ENCODE peak calls at places on chromosome 16, in eight cellular contexts. One of them, this sample, is unnamed.

GRCh38 chr16:85752511-85753420 is 1.9 kb upstream of the C16orf74 start:
- DNase-seq in CD4-positive, alpha-beta memory T cell: no peak
- DNase-seq in fibroblast of the conjunctiva: no peak
- DNase-seq in mucosa of descending colon: peak
- DNase-seq in central memory CD4-positive, alpha-beta T cell: no peak
- DNase-seq in EL: peak
- DNase-seq in stimulated activated naive CD8-positive, alpha-beta T cell treated with anti-CD3 and anti-CD28 coated beads, Interleukin-15, Interleukin-2, amounts not matched to agents 100 U/mL and 50 U/mL, for 24 hours: no peak
- DNase-seq in fibroblast of lung: peak
- DNase-seq in this sample: no peak

GRCh38 chr16:14486520-14487303 is 143.3 kb downstream of the PARN start:
- DNase-seq in fibroblast of the conjunctiva: peak
- DNase-seq in CD4-positive, alpha-beta memory T cell: no peak
- DNase-seq in central memory CD4-positive, alpha-beta T cell: no peak
- DNase-seq in EL: peak
- DNase-seq in stimulated activated naive CD8-positive, alpha-beta T cell treated with anti-CD3 and anti-CD28 coated beads, Interleukin-15, Interleukin-2, amounts not matched to agents 100 U/mL and 50 U/mL, for 24 hours: no peak
- DNase-seq in mucosa of descending colon: peak
- DNase-seq in fibroblast of lung: peak
- DNase-seq in this sample: peak

GRCh38 chr16:55470533-55471371 is 8.2 kb upstream of the MMP2 start:
- DNase-seq in fibroblast of the conjunctiva: peak
- DNase-seq in CD4-positive, alpha-beta memory T cell: no peak
- DNase-seq in fibroblast of lung: peak
- DNase-seq in stimulated activated naive CD8-positive, alpha-beta T cell treated with anti-CD3 and anti-CD28 coated beads, Interleukin-15, Interleukin-2, amounts not matched to agents 100 U/mL and 50 U/mL, for 24 hours: no peak
- DNase-seq in mucosa of descending colon: no peak
- DNase-seq in central memory CD4-positive, alpha-beta T cell: no peak
- DNase-seq in EL: peak
- DNase-seq in this sample: no peak

GRCh38 chr16:50622643-50623369 is 58.3 kb downstream of the SNX20 start:
- DNase-seq in fibroblast of the conjunctiva: no peak
- DNase-seq in fibroblast of lung: no peak
- DNase-seq in stimulated activated naive CD8-positive, alpha-beta T cell treated with anti-CD3 and anti-CD28 coated beads, Interleukin-15, Interleukin-2, amounts not matched to agents 100 U/mL and 50 U/mL, for 24 hours: no peak
- DNase-seq in mucosa of descending colon: no peak
- DNase-seq in central memory CD4-positive, alpha-beta T cell: no peak
- DNase-seq in CD4-positive, alpha-beta memory T cell: no peak
- DNase-seq in EL: no peak
- DNase-seq in this sample: no peak

GRCh38 chr16:75433732-75434413 is 570 bp upstream of the CFDP1 start:
- DNase-seq in CD4-positive, alpha-beta memory T cell: peak
- DNase-seq in central memory CD4-positive, alpha-beta T cell: peak
- DNase-seq in mucosa of descending colon: peak
- DNase-seq in fibroblast of the conjunctiva: peak
- DNase-seq in stimulated activated naive CD8-positive, alpha-beta T cell treated with anti-CD3 and anti-CD28 coated beads, Interleukin-15, Interleukin-2, amounts not matched to agents 100 U/mL and 50 U/mL, for 24 hours: no peak
- DNase-seq in fibroblast of lung: peak
- DNase-seq in EL: peak
- DNase-seq in this sample: peak

GRCh38 chr16:55663770-55664677 is 8.2 kb downstream of the SLC6A2 start:
- DNase-seq in EL: peak
- DNase-seq in stimulated activated naive CD8-positive, alpha-beta T cell treated with anti-CD3 and anti-CD28 coated beads, Interleukin-15, Interleukin-2, amounts not matched to agents 100 U/mL and 50 U/mL, for 24 hours: no peak
- DNase-seq in CD4-positive, alpha-beta memory T cell: no peak
- DNase-seq in fibroblast of the conjunctiva: no peak
- DNase-seq in central memory CD4-positive, alpha-beta T cell: no peak
- DNase-seq in mucosa of descending colon: no peak
- DNase-seq in fibroblast of lung: no peak
- DNase-seq in this sample: no peak

GRCh38 chr16:10871157-10871991 is 5.6 kb upstream of the CIITA start:
- DNase-seq in stimulated activated naive CD8-positive, alpha-beta T cell treated with anti-CD3 and anti-CD28 coated beads, Interleukin-15, Interleukin-2, amounts not matched to agents 100 U/mL and 50 U/mL, for 24 hours: peak
- DNase-seq in fibroblast of the conjunctiva: peak
- DNase-seq in mucosa of descending colon: peak
- DNase-seq in fibroblast of lung: peak
- DNase-seq in EL: peak
- DNase-seq in CD4-positive, alpha-beta memory T cell: peak
- DNase-seq in central memory CD4-positive, alpha-beta T cell: no peak
- DNase-seq in this sample: peak

GRCh38 chr16:84015399-84015798 is 27.2 kb downstream of the SLC38A8 start:
- DNase-seq in stimulated activated naive CD8-positive, alpha-beta T cell treated with anti-CD3 and anti-CD28 coated beads, Interleukin-15, Interleukin-2, amounts not matched to agents 100 U/mL and 50 U/mL, for 24 hours: no peak
- DNase-seq in central memory CD4-positive, alpha-beta T cell: no peak
- DNase-seq in fibroblast of the conjunctiva: no peak
- DNase-seq in fibroblast of lung: no peak
- DNase-seq in CD4-positive, alpha-beta memory T cell: no peak
- DNase-seq in EL: no peak
- DNase-seq in mucosa of descending colon: no peak
- DNase-seq in this sample: no peak

GRCh38 chr16:11890231-11890630 is 25.5 kb downstream of the GSPT1 start:
- DNase-seq in fibroblast of the conjunctiva: no peak
- DNase-seq in stimulated activated naive CD8-positive, alpha-beta T cell treated with anti-CD3 and anti-CD28 coated beads, Interleukin-15, Interleukin-2, amounts not matched to agents 100 U/mL and 50 U/mL, for 24 hours: no peak
- DNase-seq in central memory CD4-positive, alpha-beta T cell: no peak
- DNase-seq in CD4-positive, alpha-beta memory T cell: no peak
- DNase-seq in mucosa of descending colon: no peak
- DNase-seq in EL: no peak
- DNase-seq in fibroblast of lung: no peak
- DNase-seq in this sample: no peak

GRCh38 chr16:89371968-89372634 is 118.3 kb downstream of the ANKRD11 start:
- DNase-seq in fibroblast of the conjunctiva: no peak
- DNase-seq in central memory CD4-positive, alpha-beta T cell: no peak
- DNase-seq in stimulated activated naive CD8-positive, alpha-beta T cell treated with anti-CD3 and anti-CD28 coated beads, Interleukin-15, Interleukin-2, amounts not matched to agents 100 U/mL and 50 U/mL, for 24 hours: no peak
- DNase-seq in CD4-positive, alpha-beta memory T cell: no peak
- DNase-seq in EL: no peak
- DNase-seq in fibroblast of lung: peak
- DNase-seq in mucosa of descending colon: no peak
- DNase-seq in this sample: no peak

GRCh38 chr16:72355561-72355960 is 183.6 kb upstream of the PMFBP1 start:
- DNase-seq in CD4-positive, alpha-beta memory T cell: no peak
- DNase-seq in fibroblast of lung: peak
- DNase-seq in EL: no peak
- DNase-seq in mucosa of descending colon: no peak
- DNase-seq in stimulated activated naive CD8-positive, alpha-beta T cell treated with anti-CD3 and anti-CD28 coated beads, Interleukin-15, Interleukin-2, amounts not matched to agents 100 U/mL and 50 U/mL, for 24 hours: no peak
- DNase-seq in central memory CD4-positive, alpha-beta T cell: no peak
- DNase-seq in fibroblast of the conjunctiva: no peak
- DNase-seq in this sample: no peak

GRCh38 chr16:31063843-31064611 is 10.0 kb downstream of the ZNF668 start:
- DNase-seq in stimulated activated naive CD8-positive, alpha-beta T cell treated with anti-CD3 and anti-CD28 coated beads, Interleukin-15, Interleukin-2, amounts not matched to agents 100 U/mL and 50 U/mL, for 24 hours: no peak
- DNase-seq in fibroblast of the conjunctiva: no peak
- DNase-seq in central memory CD4-positive, alpha-beta T cell: peak
- DNase-seq in CD4-positive, alpha-beta memory T cell: peak
- DNase-seq in mucosa of descending colon: no peak
- DNase-seq in fibroblast of lung: peak
- DNase-seq in EL: no peak
- DNase-seq in this sample: no peak

GRCh38 chr16:47538472-47538871 is 77.3 kb downstream of the PHKB start:
- DNase-seq in central memory CD4-positive, alpha-beta T cell: no peak
- DNase-seq in fibroblast of lung: no peak
- DNase-seq in fibroblast of the conjunctiva: no peak
- DNase-seq in mucosa of descending colon: no peak
- DNase-seq in EL: no peak
- DNase-seq in stimulated activated naive CD8-positive, alpha-beta T cell treated with anti-CD3 and anti-CD28 coated beads, Interleukin-15, Interleukin-2, amounts not matched to agents 100 U/mL and 50 U/mL, for 24 hours: no peak
- DNase-seq in CD4-positive, alpha-beta memory T cell: no peak
- DNase-seq in this sample: no peak

GRCh38 chr16:1010266-1010665 is 28.7 kb downstream of the SOX8 start:
- DNase-seq in stimulated activated naive CD8-positive, alpha-beta T cell treated with anti-CD3 and anti-CD28 coated beads, Interleukin-15, Interleukin-2, amounts not matched to agents 100 U/mL and 50 U/mL, for 24 hours: no peak
- DNase-seq in fibroblast of the conjunctiva: no peak
- DNase-seq in central memory CD4-positive, alpha-beta T cell: no peak
- DNase-seq in CD4-positive, alpha-beta memory T cell: peak
- DNase-seq in fibroblast of lung: no peak
- DNase-seq in mucosa of descending colon: no peak
- DNase-seq in EL: no peak
- DNase-seq in this sample: no peak

GRCh38 chr16:81625544-81626152 is 153.4 kb upstream of the PLCG2 start:
- DNase-seq in EL: peak
- DNase-seq in stimulated activated naive CD8-positive, alpha-beta T cell treated with anti-CD3 and anti-CD28 coated beads, Interleukin-15, Interleukin-2, amounts not matched to agents 100 U/mL and 50 U/mL, for 24 hours: no peak
- DNase-seq in mucosa of descending colon: no peak
- DNase-seq in fibroblast of the conjunctiva: no peak
- DNase-seq in central memory CD4-positive, alpha-beta T cell: no peak
- DNase-seq in fibroblast of lung: peak
- DNase-seq in CD4-positive, alpha-beta memory T cell: no peak
- DNase-seq in this sample: peak

GRCh38 chr16:21590791-21591190 is 8.6 kb upstream of the METTL9 start:
- DNase-seq in central memory CD4-positive, alpha-beta T cell: no peak
- DNase-seq in mucosa of descending colon: no peak
- DNase-seq in fibroblast of the conjunctiva: no peak
- DNase-seq in stimulated activated naive CD8-positive, alpha-beta T cell treated with anti-CD3 and anti-CD28 coated beads, Interleukin-15, Interleukin-2, amounts not matched to agents 100 U/mL and 50 U/mL, for 24 hours: no peak
- DNase-seq in fibroblast of lung: no peak
- DNase-seq in CD4-positive, alpha-beta memory T cell: no peak
- DNase-seq in EL: no peak
- DNase-seq in this sample: no peak

GRCh38 chr16:88303890-88304819 is 78.6 kb upstream of the ZNF469 start:
- DNase-seq in CD4-positive, alpha-beta memory T cell: no peak
- DNase-seq in mucosa of descending colon: peak
- DNase-seq in fibroblast of lung: peak
- DNase-seq in EL: peak
- DNase-seq in fibroblast of the conjunctiva: peak
- DNase-seq in central memory CD4-positive, alpha-beta T cell: no peak
- DNase-seq in stimulated activated naive CD8-positive, alpha-beta T cell treated with anti-CD3 and anti-CD28 coated beads, Interleukin-15, Interleukin-2, amounts not matched to agents 100 U/mL and 50 U/mL, for 24 hours: no peak
- DNase-seq in this sample: no peak